ENCODE peak calls at places on chromosomes 2 and 18, in eight cellular contexts. One of them, this sample, is unnamed.

GRCh38 chr2:77629529-77629928 is 107.4 kb upstream of the LRRTM4 start:
- DNase-seq in brain microvascular endothelial cell: no peak
- DNase-seq in NCI-H748 treated with DMSO at 0.1 percent for 48 hours: no peak
- DNase-seq in A172: no peak
- DNase-seq in neural crest cell: peak
- DNase-seq in stimulated activated CD4-positive, alpha-beta T cell treated with anti-CD3 and anti-CD28 coated beads, Interleukin-2, amount 100 ng/mL, for 48 hours: no peak
- DNase-seq in heart right ventricle: no peak
- DNase-seq in upper lobe of right lung: no peak
- DNase-seq in this sample: no peak

GRCh38 chr2:163175294-163175693 is 336.7 kb upstream of the KCNH7 start:
- DNase-seq in brain microvascular endothelial cell: no peak
- DNase-seq in NCI-H748 treated with DMSO at 0.1 percent for 48 hours: no peak
- DNase-seq in A172: no peak
- DNase-seq in neural crest cell: no peak
- DNase-seq in stimulated activated CD4-positive, alpha-beta T cell treated with anti-CD3 and anti-CD28 coated beads, Interleukin-2, amount 100 ng/mL, for 48 hours: no peak
- DNase-seq in heart right ventricle: no peak
- DNase-seq in upper lobe of right lung: no peak
- DNase-seq in this sample: no peak

GRCh38 chr2:164967781-164968228 is 12.5 kb upstream of the SLC38A11 start:
- DNase-seq in brain microvascular endothelial cell: peak
- DNase-seq in NCI-H748 treated with DMSO at 0.1 percent for 48 hours: no peak
- DNase-seq in A172: peak
- DNase-seq in neural crest cell: no peak
- DNase-seq in stimulated activated CD4-positive, alpha-beta T cell treated with anti-CD3 and anti-CD28 coated beads, Interleukin-2, amount 100 ng/mL, for 48 hours: no peak
- DNase-seq in heart right ventricle: no peak
- DNase-seq in upper lobe of right lung: no peak
- DNase-seq in this sample: no peak

GRCh38 chr2:10977003-10977402 is 65.3 kb downstream of the KCNF1 start:
- DNase-seq in brain microvascular endothelial cell: peak
- DNase-seq in NCI-H748 treated with DMSO at 0.1 percent for 48 hours: no peak
- DNase-seq in A172: peak
- DNase-seq in neural crest cell: no peak
- DNase-seq in stimulated activated CD4-positive, alpha-beta T cell treated with anti-CD3 and anti-CD28 coated beads, Interleukin-2, amount 100 ng/mL, for 48 hours: no peak
- DNase-seq in heart right ventricle: no peak
- DNase-seq in upper lobe of right lung: peak
- DNase-seq in this sample: no peak

GRCh38 chr2:168166902-168167510 is 80.4 kb downstream of the STK39 start:
- DNase-seq in brain microvascular endothelial cell: peak
- DNase-seq in NCI-H748 treated with DMSO at 0.1 percent for 48 hours: no peak
- DNase-seq in A172: peak
- DNase-seq in neural crest cell: no peak
- DNase-seq in stimulated activated CD4-positive, alpha-beta T cell treated with anti-CD3 and anti-CD28 coated beads, Interleukin-2, amount 100 ng/mL, for 48 hours: no peak
- DNase-seq in heart right ventricle: no peak
- DNase-seq in upper lobe of right lung: no peak
- DNase-seq in this sample: no peak

GRCh38 chr18:49648326-49648725 is 86.5 kb downstream of the LIPG start:
- DNase-seq in brain microvascular endothelial cell: no peak
- DNase-seq in NCI-H748 treated with DMSO at 0.1 percent for 48 hours: no peak
- DNase-seq in A172: no peak
- DNase-seq in neural crest cell: no peak
- DNase-seq in stimulated activated CD4-positive, alpha-beta T cell treated with anti-CD3 and anti-CD28 coated beads, Interleukin-2, amount 100 ng/mL, for 48 hours: no peak
- DNase-seq in heart right ventricle: peak
- DNase-seq in upper lobe of right lung: no peak
- DNase-seq in this sample: no peak

GRCh38 chr2:179860255-179861026 is 971 bp downstream of the ZNF385B start:
- DNase-seq in brain microvascular endothelial cell: no peak
- DNase-seq in NCI-H748 treated with DMSO at 0.1 percent for 48 hours: no peak
- DNase-seq in A172: no peak
- DNase-seq in neural crest cell: no peak
- DNase-seq in stimulated activated CD4-positive, alpha-beta T cell treated with anti-CD3 and anti-CD28 coated beads, Interleukin-2, amount 100 ng/mL, for 48 hours: no peak
- DNase-seq in heart right ventricle: no peak
- DNase-seq in upper lobe of right lung: no peak
- DNase-seq in this sample: no peak

GRCh38 chr2:222398446-222398885 is 25.9 kb upstream of the SGPP2 start:
- DNase-seq in brain microvascular endothelial cell: no peak
- DNase-seq in NCI-H748 treated with DMSO at 0.1 percent for 48 hours: no peak
- DNase-seq in A172: no peak
- DNase-seq in neural crest cell: no peak
- DNase-seq in stimulated activated CD4-positive, alpha-beta T cell treated with anti-CD3 and anti-CD28 coated beads, Interleukin-2, amount 100 ng/mL, for 48 hours: no peak
- DNase-seq in heart right ventricle: no peak
- DNase-seq in upper lobe of right lung: no peak
- DNase-seq in this sample: no peak

GRCh38 chr2:12665334-12665733 is 51.4 kb upstream of the TRIB2 start:
- DNase-seq in brain microvascular endothelial cell: no peak
- DNase-seq in NCI-H748 treated with DMSO at 0.1 percent for 48 hours: no peak
- DNase-seq in A172: no peak
- DNase-seq in neural crest cell: no peak
- DNase-seq in stimulated activated CD4-positive, alpha-beta T cell treated with anti-CD3 and anti-CD28 coated beads, Interleukin-2, amount 100 ng/mL, for 48 hours: no peak
- DNase-seq in heart right ventricle: no peak
- DNase-seq in upper lobe of right lung: no peak
- DNase-seq in this sample: no peak

GRCh38 chr2:170467568-170468422 is 247.3 kb upstream of the SP5 start:
- DNase-seq in brain microvascular endothelial cell: no peak
- DNase-seq in NCI-H748 treated with DMSO at 0.1 percent for 48 hours: no peak
- DNase-seq in A172: peak
- DNase-seq in neural crest cell: no peak
- DNase-seq in stimulated activated CD4-positive, alpha-beta T cell treated with anti-CD3 and anti-CD28 coated beads, Interleukin-2, amount 100 ng/mL, for 48 hours: no peak
- DNase-seq in heart right ventricle: no peak
- DNase-seq in upper lobe of right lung: no peak
- DNase-seq in this sample: no peak

GRCh38 chr2:197873293-197873701 is 68.9 kb downstream of the PLCL1 start:
- DNase-seq in brain microvascular endothelial cell: peak
- DNase-seq in NCI-H748 treated with DMSO at 0.1 percent for 48 hours: no peak
- DNase-seq in A172: peak
- DNase-seq in neural crest cell: no peak
- DNase-seq in stimulated activated CD4-positive, alpha-beta T cell treated with anti-CD3 and anti-CD28 coated beads, Interleukin-2, amount 100 ng/mL, for 48 hours: no peak
- DNase-seq in heart right ventricle: no peak
- DNase-seq in upper lobe of right lung: no peak
- DNase-seq in this sample: no peak

GRCh38 chr18:56888978-56889377 is 237.8 kb downstream of the WDR7 start:
- DNase-seq in brain microvascular endothelial cell: no peak
- DNase-seq in NCI-H748 treated with DMSO at 0.1 percent for 48 hours: no peak
- DNase-seq in A172: no peak
- DNase-seq in neural crest cell: no peak
- DNase-seq in stimulated activated CD4-positive, alpha-beta T cell treated with anti-CD3 and anti-CD28 coated beads, Interleukin-2, amount 100 ng/mL, for 48 hours: no peak
- DNase-seq in heart right ventricle: no peak
- DNase-seq in upper lobe of right lung: no peak
- DNase-seq in this sample: no peak

GRCh38 chr18:57864615-57865121 is 61.6 kb upstream of the ATP8B1 start:
- DNase-seq in brain microvascular endothelial cell: no peak
- DNase-seq in NCI-H748 treated with DMSO at 0.1 percent for 48 hours: no peak
- DNase-seq in A172: no peak
- DNase-seq in neural crest cell: no peak
- DNase-seq in stimulated activated CD4-positive, alpha-beta T cell treated with anti-CD3 and anti-CD28 coated beads, Interleukin-2, amount 100 ng/mL, for 48 hours: no peak
- DNase-seq in heart right ventricle: no peak
- DNase-seq in upper lobe of right lung: no peak
- DNase-seq in this sample: no peak

GRCh38 chr2:234970467-234970866 is 18.6 kb downstream of the SH3BP4 start:
- DNase-seq in brain microvascular endothelial cell: no peak
- DNase-seq in NCI-H748 treated with DMSO at 0.1 percent for 48 hours: no peak
- DNase-seq in A172: peak
- DNase-seq in neural crest cell: no peak
- DNase-seq in stimulated activated CD4-positive, alpha-beta T cell treated with anti-CD3 and anti-CD28 coated beads, Interleukin-2, amount 100 ng/mL, for 48 hours: no peak
- DNase-seq in heart right ventricle: no peak
- DNase-seq in upper lobe of right lung: no peak
- DNase-seq in this sample: no peak

GRCh38 chr2:230872151-230872967 is 7.6 kb downstream of the ITM2C start:
- DNase-seq in brain microvascular endothelial cell: no peak
- DNase-seq in NCI-H748 treated with DMSO at 0.1 percent for 48 hours: no peak
- DNase-seq in A172: no peak
- DNase-seq in neural crest cell: no peak
- DNase-seq in stimulated activated CD4-positive, alpha-beta T cell treated with anti-CD3 and anti-CD28 coated beads, Interleukin-2, amount 100 ng/mL, for 48 hours: no peak
- DNase-seq in heart right ventricle: no peak
- DNase-seq in upper lobe of right lung: peak
- DNase-seq in this sample: no peak

GRCh38 chr2:231934441-231935206 is 8.4 kb upstream of the NPPC start:
- DNase-seq in brain microvascular endothelial cell: no peak
- DNase-seq in NCI-H748 treated with DMSO at 0.1 percent for 48 hours: no peak
- DNase-seq in A172: no peak
- DNase-seq in neural crest cell: no peak
- DNase-seq in stimulated activated CD4-positive, alpha-beta T cell treated with anti-CD3 and anti-CD28 coated beads, Interleukin-2, amount 100 ng/mL, for 48 hours: no peak
- DNase-seq in heart right ventricle: no peak
- DNase-seq in upper lobe of right lung: no peak
- DNase-seq in this sample: no peak

GRCh38 chr2:20596973-20597867 is 53.7 kb downstream of the HS1BP3 start:
- DNase-seq in brain microvascular endothelial cell: no peak
- DNase-seq in NCI-H748 treated with DMSO at 0.1 percent for 48 hours: no peak
- DNase-seq in A172: no peak
- DNase-seq in neural crest cell: no peak
- DNase-seq in stimulated activated CD4-positive, alpha-beta T cell treated with anti-CD3 and anti-CD28 coated beads, Interleukin-2, amount 100 ng/mL, for 48 hours: no peak
- DNase-seq in heart right ventricle: peak
- DNase-seq in upper lobe of right lung: peak
- DNase-seq in this sample: no peak

GRCh38 chr2:238135601-238136150 is 2.8 kb upstream of the KLHL30 start:
- DNase-seq in brain microvascular endothelial cell: no peak
- DNase-seq in NCI-H748 treated with DMSO at 0.1 percent for 48 hours: no peak
- DNase-seq in A172: no peak
- DNase-seq in neural crest cell: no peak
- DNase-seq in stimulated activated CD4-positive, alpha-beta T cell treated with anti-CD3 and anti-CD28 coated beads, Interleukin-2, amount 100 ng/mL, for 48 hours: no peak
- DNase-seq in heart right ventricle: peak
- DNase-seq in upper lobe of right lung: no peak
- DNase-seq in this sample: no peak

GRCh38 chr2:25822190-25823117 is 55.8 kb downstream of the ASXL2 start:
- DNase-seq in brain microvascular endothelial cell: no peak
- DNase-seq in NCI-H748 treated with DMSO at 0.1 percent for 48 hours: no peak
- DNase-seq in A172: no peak
- DNase-seq in neural crest cell: no peak
- DNase-seq in stimulated activated CD4-positive, alpha-beta T cell treated with anti-CD3 and anti-CD28 coated beads, Interleukin-2, amount 100 ng/mL, for 48 hours: peak
- DNase-seq in heart right ventricle: peak
- DNase-seq in upper lobe of right lung: peak
- DNase-seq in this sample: peak

GRCh38 chr18:70468861-70469570 is 180.2 kb downstream of the SOCS6 start:
- DNase-seq in brain microvascular endothelial cell: no peak
- DNase-seq in NCI-H748 treated with DMSO at 0.1 percent for 48 hours: no peak
- DNase-seq in A172: no peak
- DNase-seq in neural crest cell: no peak
- DNase-seq in stimulated activated CD4-positive, alpha-beta T cell treated with anti-CD3 and anti-CD28 coated beads, Interleukin-2, amount 100 ng/mL, for 48 hours: no peak
- DNase-seq in heart right ventricle: no peak
- DNase-seq in upper lobe of right lung: no peak
- DNase-seq in this sample: no peak

GRCh38 chr2:33497177-33497787 is 20.8 kb downstream of the RASGRP3 start:
- DNase-seq in brain microvascular endothelial cell: no peak
- DNase-seq in NCI-H748 treated with DMSO at 0.1 percent for 48 hours: no peak
- DNase-seq in A172: peak
- DNase-seq in neural crest cell: no peak
- DNase-seq in stimulated activated CD4-positive, alpha-beta T cell treated with anti-CD3 and anti-CD28 coated beads, Interleukin-2, amount 100 ng/mL, for 48 hours: no peak
- DNase-seq in heart right ventricle: no peak
- DNase-seq in upper lobe of right lung: no peak
- DNase-seq in this sample: no peak

GRCh38 chr2:12857891-12858290 is 141.2 kb downstream of the TRIB2 start:
- DNase-seq in brain microvascular endothelial cell: no peak
- DNase-seq in NCI-H748 treated with DMSO at 0.1 percent for 48 hours: no peak
- DNase-seq in A172: no peak
- DNase-seq in neural crest cell: no peak
- DNase-seq in stimulated activated CD4-positive, alpha-beta T cell treated with anti-CD3 and anti-CD28 coated beads, Interleukin-2, amount 100 ng/mL, for 48 hours: no peak
- DNase-seq in heart right ventricle: no peak
- DNase-seq in upper lobe of right lung: no peak
- DNase-seq in this sample: no peak

GRCh38 chr18:52348209-52348608 is 8.2 kb downstream of the DCC start:
- DNase-seq in brain microvascular endothelial cell: no peak
- DNase-seq in NCI-H748 treated with DMSO at 0.1 percent for 48 hours: no peak
- DNase-seq in A172: no peak
- DNase-seq in neural crest cell: no peak
- DNase-seq in stimulated activated CD4-positive, alpha-beta T cell treated with anti-CD3 and anti-CD28 coated beads, Interleukin-2, amount 100 ng/mL, for 48 hours: no peak
- DNase-seq in heart right ventricle: no peak
- DNase-seq in upper lobe of right lung: no peak
- DNase-seq in this sample: no peak

GRCh38 chr2:98457045-98457696 is 12.5 kb downstream of the INPP4A start:
- DNase-seq in brain microvascular endothelial cell: peak
- DNase-seq in NCI-H748 treated with DMSO at 0.1 percent for 48 hours: no peak
- DNase-seq in A172: peak
- DNase-seq in neural crest cell: no peak
- DNase-seq in stimulated activated CD4-positive, alpha-beta T cell treated with anti-CD3 and anti-CD28 coated beads, Interleukin-2, amount 100 ng/mL, for 48 hours: no peak
- DNase-seq in heart right ventricle: no peak
- DNase-seq in upper lobe of right lung: no peak
- DNase-seq in this sample: no peak

GRCh38 chr2:180497621-180498152 is 482.7 kb upstream of the UBE2E3 start:
- DNase-seq in brain microvascular endothelial cell: no peak
- DNase-seq in NCI-H748 treated with DMSO at 0.1 percent for 48 hours: no peak
- DNase-seq in A172: no peak
- DNase-seq in neural crest cell: no peak
- DNase-seq in stimulated activated CD4-positive, alpha-beta T cell treated with anti-CD3 and anti-CD28 coated beads, Interleukin-2, amount 100 ng/mL, for 48 hours: no peak
- DNase-seq in heart right ventricle: no peak
- DNase-seq in upper lobe of right lung: no peak
- DNase-seq in this sample: no peak

GRCh38 chr2:63855418-63856301 is 14.0 kb downstream of the UGP2 start:
- DNase-seq in brain microvascular endothelial cell: no peak
- DNase-seq in NCI-H748 treated with DMSO at 0.1 percent for 48 hours: no peak
- DNase-seq in A172: no peak
- DNase-seq in neural crest cell: no peak
- DNase-seq in stimulated activated CD4-positive, alpha-beta T cell treated with anti-CD3 and anti-CD28 coated beads, Interleukin-2, amount 100 ng/mL, for 48 hours: no peak
- DNase-seq in heart right ventricle: no peak
- DNase-seq in upper lobe of right lung: no peak
- DNase-seq in this sample: no peak

GRCh38 chr2:120470041-120470716 is 124.2 kb downstream of the INHBB start:
- DNase-seq in brain microvascular endothelial cell: peak
- DNase-seq in NCI-H748 treated with DMSO at 0.1 percent for 48 hours: no peak
- DNase-seq in A172: peak
- DNase-seq in neural crest cell: no peak
- DNase-seq in stimulated activated CD4-positive, alpha-beta T cell treated with anti-CD3 and anti-CD28 coated beads, Interleukin-2, amount 100 ng/mL, for 48 hours: no peak
- DNase-seq in heart right ventricle: peak
- DNase-seq in upper lobe of right lung: peak
- DNase-seq in this sample: no peak

GRCh38 chr2:10501521-10501961 is 53.4 kb upstream of the ODC1 start:
- DNase-seq in brain microvascular endothelial cell: no peak
- DNase-seq in NCI-H748 treated with DMSO at 0.1 percent for 48 hours: no peak
- DNase-seq in A172: no peak
- DNase-seq in neural crest cell: no peak
- DNase-seq in stimulated activated CD4-positive, alpha-beta T cell treated with anti-CD3 and anti-CD28 coated beads, Interleukin-2, amount 100 ng/mL, for 48 hours: no peak
- DNase-seq in heart right ventricle: no peak
- DNase-seq in upper lobe of right lung: no peak
- DNase-seq in this sample: peak

GRCh38 chr18:12423820-12424219 is 16.1 kb downstream of the PRELID3A start:
- DNase-seq in brain microvascular endothelial cell: no peak
- DNase-seq in NCI-H748 treated with DMSO at 0.1 percent for 48 hours: no peak
- DNase-seq in A172: no peak
- DNase-seq in neural crest cell: no peak
- DNase-seq in stimulated activated CD4-positive, alpha-beta T cell treated with anti-CD3 and anti-CD28 coated beads, Interleukin-2, amount 100 ng/mL, for 48 hours: no peak
- DNase-seq in heart right ventricle: no peak
- DNase-seq in upper lobe of right lung: peak
- DNase-seq in this sample: no peak

GRCh38 chr2:192413812-192414424 is 219.2 kb upstream of the TMEFF2 start:
- DNase-seq in brain microvascular endothelial cell: no peak
- DNase-seq in NCI-H748 treated with DMSO at 0.1 percent for 48 hours: no peak
- DNase-seq in A172: no peak
- DNase-seq in neural crest cell: no peak
- DNase-seq in stimulated activated CD4-positive, alpha-beta T cell treated with anti-CD3 and anti-CD28 coated beads, Interleukin-2, amount 100 ng/mL, for 48 hours: no peak
- DNase-seq in heart right ventricle: peak
- DNase-seq in upper lobe of right lung: peak
- DNase-seq in this sample: no peak

GRCh38 chr18:77102246-77103040 is 30.1 kb downstream of the MBP start:
- DNase-seq in brain microvascular endothelial cell: peak
- DNase-seq in NCI-H748 treated with DMSO at 0.1 percent for 48 hours: no peak
- DNase-seq in A172: peak
- DNase-seq in neural crest cell: no peak
- DNase-seq in stimulated activated CD4-positive, alpha-beta T cell treated with anti-CD3 and anti-CD28 coated beads, Interleukin-2, amount 100 ng/mL, for 48 hours: no peak
- DNase-seq in heart right ventricle: no peak
- DNase-seq in upper lobe of right lung: no peak
- DNase-seq in this sample: peak

GRCh38 chr2:71552356-71552755 is 99.0 kb downstream of the DYSF start:
- DNase-seq in brain microvascular endothelial cell: no peak
- DNase-seq in NCI-H748 treated with DMSO at 0.1 percent for 48 hours: no peak
- DNase-seq in A172: no peak
- DNase-seq in neural crest cell: no peak
- DNase-seq in stimulated activated CD4-positive, alpha-beta T cell treated with anti-CD3 and anti-CD28 coated beads, Interleukin-2, amount 100 ng/mL, for 48 hours: no peak
- DNase-seq in heart right ventricle: no peak
- DNase-seq in upper lobe of right lung: peak
- DNase-seq in this sample: no peak

GRCh38 chr2:144921131-144921530 is 401.2 kb upstream of the ZEB2 start:
- DNase-seq in brain microvascular endothelial cell: no peak
- DNase-seq in NCI-H748 treated with DMSO at 0.1 percent for 48 hours: no peak
- DNase-seq in A172: no peak
- DNase-seq in neural crest cell: no peak
- DNase-seq in stimulated activated CD4-positive, alpha-beta T cell treated with anti-CD3 and anti-CD28 coated beads, Interleukin-2, amount 100 ng/mL, for 48 hours: no peak
- DNase-seq in heart right ventricle: no peak
- DNase-seq in upper lobe of right lung: no peak
- DNase-seq in this sample: no peak

This sample was measured in stimulated activated naive CD8-positive, alpha-beta T cell treated with anti-CD3 and anti-CD28 coated beads, Interleukin-15, amount 100 ng/mL, for 72 hours.